ENCODE peak calls at places on chromosomes 4 and X, in seven cellular contexts. One of them, this sample, is unnamed.

GRCh38 chr4:118749347-118749988 is 64.3 kb downstream of the METTL14 start:
- DNase-seq in prostate gland: peak
- DNase-seq in heart right ventricle: no peak
- DNase-seq in right atrium auricular region: no peak
- DNase-seq in MM.1S: no peak
- DNase-seq in transverse colon: no peak
- DNase-seq in colonic mucosa: no peak
- DNase-seq in this sample: no peak

GRCh38 chr4:147423229-147423628 is 57.7 kb upstream of the EDNRA start:
- DNase-seq in right atrium auricular region: no peak
- DNase-seq in heart right ventricle: no peak
- DNase-seq in MM.1S: no peak
- DNase-seq in prostate gland: no peak
- DNase-seq in colonic mucosa: no peak
- DNase-seq in transverse colon: no peak
- DNase-seq in this sample: no peak

GRCh38 chrX:48477960-48478755 is 2.2 kb downstream of the FTSJ1 start:
- DNase-seq in colonic mucosa: no peak
- DNase-seq in right atrium auricular region: no peak
- DNase-seq in transverse colon: no peak
- DNase-seq in MM.1S: no peak
- DNase-seq in prostate gland: no peak
- DNase-seq in heart right ventricle: no peak
- DNase-seq in this sample: no peak

GRCh38 chr4:37244583-37245390 is at the start of gene NWD2:
- DNase-seq in colonic mucosa: peak
- DNase-seq in right atrium auricular region: no peak
- DNase-seq in transverse colon: peak
- DNase-seq in MM.1S: no peak
- DNase-seq in prostate gland: no peak
- DNase-seq in heart right ventricle: peak
- DNase-seq in this sample: peak

GRCh38 chrX:10648608-10649007 is 28.2 kb upstream of the MID1 start:
- DNase-seq in right atrium auricular region: no peak
- DNase-seq in heart right ventricle: no peak
- DNase-seq in prostate gland: no peak
- DNase-seq in MM.1S: no peak
- DNase-seq in colonic mucosa: no peak
- DNase-seq in transverse colon: no peak
- DNase-seq in this sample: no peak

GRCh38 chr4:55868691-55869090 is 15.2 kb downstream of the EXOC1 start:
- DNase-seq in transverse colon: no peak
- DNase-seq in colonic mucosa: no peak
- DNase-seq in right atrium auricular region: no peak
- DNase-seq in heart right ventricle: no peak
- DNase-seq in prostate gland: no peak
- DNase-seq in MM.1S: no peak
- DNase-seq in this sample: no peak

GRCh38 chr4:687048-687974 is 1.6 kb downstream of the SLC49A3 start:
- DNase-seq in prostate gland: no peak
- DNase-seq in MM.1S: no peak
- DNase-seq in right atrium auricular region: peak
- DNase-seq in heart right ventricle: peak
- DNase-seq in colonic mucosa: peak
- DNase-seq in transverse colon: peak
- DNase-seq in this sample: peak

GRCh38 chr4:176258135-176258534 is 10.9 kb downstream of the ASB5 start:
- DNase-seq in right atrium auricular region: no peak
- DNase-seq in heart right ventricle: no peak
- DNase-seq in transverse colon: no peak
- DNase-seq in colonic mucosa: no peak
- DNase-seq in MM.1S: no peak
- DNase-seq in prostate gland: no peak
- DNase-seq in this sample: no peak

GRCh38 chr4:177583000-177583399 is 140.8 kb upstream of the AGA start:
- DNase-seq in prostate gland: no peak
- DNase-seq in heart right ventricle: no peak
- DNase-seq in right atrium auricular region: no peak
- DNase-seq in MM.1S: no peak
- DNase-seq in transverse colon: no peak
- DNase-seq in colonic mucosa: no peak
- DNase-seq in this sample: no peak

GRCh38 chrX:129622757-129623301 is 31.9 kb downstream of the APLN start:
- DNase-seq in colonic mucosa: no peak
- DNase-seq in prostate gland: no peak
- DNase-seq in heart right ventricle: no peak
- DNase-seq in right atrium auricular region: no peak
- DNase-seq in MM.1S: no peak
- DNase-seq in transverse colon: no peak
- DNase-seq in this sample: peak

GRCh38 chr4:25301471-25301870 is 11.1 kb upstream of the ZCCHC4 start:
- DNase-seq in right atrium auricular region: no peak
- DNase-seq in heart right ventricle: no peak
- DNase-seq in prostate gland: no peak
- DNase-seq in MM.1S: no peak
- DNase-seq in colonic mucosa: no peak
- DNase-seq in transverse colon: no peak
- DNase-seq in this sample: no peak

GRCh38 chrX:24426340-24426913 is 38.7 kb upstream of the PDK3 start:
- DNase-seq in MM.1S: peak
- DNase-seq in colonic mucosa: no peak
- DNase-seq in prostate gland: peak
- DNase-seq in transverse colon: no peak
- DNase-seq in heart right ventricle: no peak
- DNase-seq in right atrium auricular region: no peak
- DNase-seq in this sample: peak

GRCh38 chrX:126985027-126985426 is 165.5 kb downstream of the PRR32 start:
- DNase-seq in heart right ventricle: no peak
- DNase-seq in prostate gland: no peak
- DNase-seq in right atrium auricular region: no peak
- DNase-seq in transverse colon: no peak
- DNase-seq in MM.1S: no peak
- DNase-seq in colonic mucosa: no peak
- DNase-seq in this sample: no peak

GRCh38 chrX:18889982-18890381 is 93.9 kb downstream of the PHKA2 start:
- DNase-seq in colonic mucosa: no peak
- DNase-seq in heart right ventricle: no peak
- DNase-seq in prostate gland: no peak
- DNase-seq in right atrium auricular region: no peak
- DNase-seq in transverse colon: no peak
- DNase-seq in MM.1S: no peak
- DNase-seq in this sample: no peak

GRCh38 chrX:18888281-18888680 is 95.6 kb downstream of the PHKA2 start:
- DNase-seq in heart right ventricle: no peak
- DNase-seq in colonic mucosa: no peak
- DNase-seq in right atrium auricular region: no peak
- DNase-seq in prostate gland: no peak
- DNase-seq in transverse colon: no peak
- DNase-seq in MM.1S: no peak
- DNase-seq in this sample: no peak

GRCh38 chrX:18890724-18891560 is 93.0 kb downstream of the PHKA2 start:
- DNase-seq in MM.1S: no peak
- DNase-seq in heart right ventricle: no peak
- DNase-seq in prostate gland: no peak
- DNase-seq in right atrium auricular region: no peak
- DNase-seq in colonic mucosa: no peak
- DNase-seq in transverse colon: no peak
- DNase-seq in this sample: no peak

GRCh38 chrX:18887821-18888205 is 96.1 kb downstream of the PHKA2 start:
- DNase-seq in prostate gland: no peak
- DNase-seq in heart right ventricle: no peak
- DNase-seq in right atrium auricular region: no peak
- DNase-seq in transverse colon: no peak
- DNase-seq in MM.1S: no peak
- DNase-seq in colonic mucosa: no peak
- DNase-seq in this sample: no peak

DNA sequence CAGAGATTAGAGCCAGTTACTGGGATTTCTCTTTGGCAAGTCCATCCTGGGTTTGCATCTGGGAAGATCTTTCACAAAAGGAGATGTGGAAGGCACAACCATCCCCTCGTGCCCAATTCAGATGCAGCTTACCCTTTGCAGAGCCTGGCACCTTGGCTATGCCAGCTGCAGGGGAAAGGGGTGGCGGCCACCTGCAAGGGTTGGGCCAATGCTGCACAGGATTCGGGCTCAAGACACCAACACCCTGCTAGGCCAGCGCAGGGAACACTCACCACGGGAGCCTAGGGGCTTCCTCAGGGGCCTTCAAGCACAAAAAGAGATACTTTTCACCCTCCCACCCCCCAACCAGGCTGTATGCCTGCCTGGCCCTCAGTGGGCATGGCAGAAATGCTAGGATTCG is 94.6 kb downstream of the PHKA2 start:
- DNase-seq in heart right ventricle: no peak
- DNase-seq in transverse colon: no peak
- DNase-seq in colonic mucosa: no peak
- DNase-seq in MM.1S: no peak
- DNase-seq in prostate gland: no peak
- DNase-seq in right atrium auricular region: no peak
- DNase-seq in this sample: no peak
- H3K4me3 ChIP-seq in heart right ventricle: no peak
- H3K4me3 ChIP-seq in transverse colon: no peak
- H3K4me3 ChIP-seq in colonic mucosa: no peak
- H3K4me3 ChIP-seq in MM.1S: no peak
- H3K4me3 ChIP-seq in prostate gland: no peak
- H3K4me3 ChIP-seq in right atrium auricular region: no peak
- H3K4me3 ChIP-seq in this sample: no peak

GRCh38 chr4:112735474-112735951 is 98.6 kb downstream of the LARP7 start:
- DNase-seq in colonic mucosa: no peak
- DNase-seq in right atrium auricular region: no peak
- DNase-seq in transverse colon: no peak
- DNase-seq in prostate gland: no peak
- DNase-seq in heart right ventricle: no peak
- DNase-seq in MM.1S: no peak
- DNase-seq in this sample: no peak
- TF ChIP-seq CTCF in colonic mucosa: no peak
- TF ChIP-seq CTCF in right atrium auricular region: no peak
- TF ChIP-seq CTCF in transverse colon: no peak
- TF ChIP-seq CTCF in prostate gland: no peak
- TF ChIP-seq CTCF in heart right ventricle: no peak
- TF ChIP-seq CTCF in MM.1S: peak
- TF ChIP-seq CTCF in this sample: peak

GRCh38 chr4:88738146-88738545 is 40.5 kb upstream of the NAP1L5 start:
- DNase-seq in transverse colon: no peak
- DNase-seq in prostate gland: no peak
- DNase-seq in colonic mucosa: no peak
- DNase-seq in MM.1S: no peak
- DNase-seq in right atrium auricular region: no peak
- DNase-seq in heart right ventricle: no peak
- DNase-seq in this sample: no peak

GRCh38 chr4:88735554-88735953 is 37.9 kb upstream of the NAP1L5 start:
- DNase-seq in MM.1S: no peak
- DNase-seq in transverse colon: no peak
- DNase-seq in right atrium auricular region: no peak
- DNase-seq in colonic mucosa: no peak
- DNase-seq in prostate gland: no peak
- DNase-seq in heart right ventricle: no peak
- DNase-seq in this sample: no peak

GRCh38 chr4:88736264-88736663 is 38.6 kb upstream of the NAP1L5 start:
- DNase-seq in transverse colon: no peak
- DNase-seq in heart right ventricle: no peak
- DNase-seq in MM.1S: no peak
- DNase-seq in prostate gland: no peak
- DNase-seq in colonic mucosa: no peak
- DNase-seq in right atrium auricular region: no peak
- DNase-seq in this sample: no peak

GRCh38 chr4:88738714-88739366 is 41.2 kb upstream of the NAP1L5 start:
- DNase-seq in prostate gland: no peak
- DNase-seq in transverse colon: no peak
- DNase-seq in heart right ventricle: no peak
- DNase-seq in MM.1S: no peak
- DNase-seq in right atrium auricular region: no peak
- DNase-seq in colonic mucosa: no peak
- DNase-seq in this sample: peak

GRCh38 chr4:88737304-88738015 is 39.8 kb upstream of the NAP1L5 start:
- DNase-seq in transverse colon: peak
- DNase-seq in prostate gland: peak
- DNase-seq in heart right ventricle: no peak
- DNase-seq in colonic mucosa: peak
- DNase-seq in right atrium auricular region: no peak
- DNase-seq in MM.1S: peak
- DNase-seq in this sample: peak
- H3K27ac ChIP-seq in transverse colon: peak
- H3K27ac ChIP-seq in prostate gland: peak
- H3K27ac ChIP-seq in heart right ventricle: no peak
- H3K27ac ChIP-seq in colonic mucosa: no peak
- H3K27ac ChIP-seq in right atrium auricular region: no peak
- H3K27ac ChIP-seq in MM.1S: peak
- H3K27ac ChIP-seq in this sample: no peak

GRCh38 chr4:38669233-38669632 is 5.2 kb downstream of the KLF3 start:
- DNase-seq in right atrium auricular region: no peak
- DNase-seq in colonic mucosa: no peak
- DNase-seq in heart right ventricle: no peak
- DNase-seq in MM.1S: no peak
- DNase-seq in transverse colon: no peak
- DNase-seq in prostate gland: no peak
- DNase-seq in this sample: peak

GRCh38 chr4:38671594-38671943 is 7.6 kb downstream of the KLF3 start:
- DNase-seq in colonic mucosa: no peak
- DNase-seq in prostate gland: no peak
- DNase-seq in MM.1S: no peak
- DNase-seq in transverse colon: no peak
- DNase-seq in right atrium auricular region: no peak
- DNase-seq in heart right ventricle: no peak
- DNase-seq in this sample: no peak

GRCh38 chr4:38670061-38670894 is 6.3 kb downstream of the KLF3 start:
- DNase-seq in colonic mucosa: peak
- DNase-seq in transverse colon: no peak
- DNase-seq in MM.1S: no peak
- DNase-seq in right atrium auricular region: no peak
- DNase-seq in heart right ventricle: no peak
- DNase-seq in prostate gland: no peak
- DNase-seq in this sample: peak

GRCh38 chr4:38672247-38673071 is 8.5 kb downstream of the KLF3 start:
- DNase-seq in MM.1S: no peak
- DNase-seq in heart right ventricle: no peak
- DNase-seq in colonic mucosa: peak
- DNase-seq in right atrium auricular region: no peak
- DNase-seq in prostate gland: no peak
- DNase-seq in transverse colon: no peak
- DNase-seq in this sample: peak

DNA sequence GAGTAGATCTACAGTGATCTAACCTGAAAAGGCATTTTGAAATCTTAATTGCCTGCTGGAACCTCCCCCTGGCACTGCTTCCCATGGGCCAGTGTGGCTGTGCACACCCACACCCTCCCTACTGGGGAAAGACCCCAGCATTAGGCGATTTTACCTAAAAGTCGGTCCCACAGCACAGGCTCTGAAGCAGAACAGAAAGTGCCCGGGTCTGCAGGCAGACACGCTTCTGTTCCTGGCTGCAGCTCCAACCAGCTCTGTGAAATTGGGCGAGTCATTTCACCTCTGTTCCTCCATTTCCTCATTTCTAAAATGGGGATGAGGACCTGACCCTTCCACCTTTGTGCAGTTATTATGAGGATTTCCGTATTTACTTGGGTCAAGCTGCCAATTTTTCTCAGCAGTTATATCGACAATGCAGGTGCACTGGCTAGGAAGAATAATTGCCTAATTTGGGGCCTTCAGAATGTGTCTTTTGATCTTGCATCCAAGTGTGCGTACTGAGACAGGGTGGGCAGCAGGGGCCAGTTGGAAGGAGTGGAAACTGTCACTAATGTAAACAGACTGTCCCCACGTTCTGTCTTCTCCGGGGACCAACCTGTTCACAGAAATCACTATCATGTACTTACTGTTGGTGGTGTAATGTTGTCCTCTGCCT is 7.1 kb downstream of the KLF3 start:
- DNase-seq in prostate gland: no peak
- DNase-seq in transverse colon: peak
- DNase-seq in colonic mucosa: peak
- DNase-seq in right atrium auricular region: no peak
- DNase-seq in MM.1S: no peak
- DNase-seq in heart right ventricle: no peak
- DNase-seq in this sample: peak
- H3K4me3 ChIP-seq in prostate gland: no peak
- H3K4me3 ChIP-seq in transverse colon: no peak
- H3K4me3 ChIP-seq in colonic mucosa: no peak
- H3K4me3 ChIP-seq in right atrium auricular region: peak
- H3K4me3 ChIP-seq in MM.1S: peak
- H3K4me3 ChIP-seq in heart right ventricle: peak
- H3K4me3 ChIP-seq in this sample: no peak